ENCODE peak calls at places on chromosomes 7 and 10, in nine cellular contexts. G is H9, B is hepatocyte, S is GM23248, M is neuronal stem cell, I is fibroblast of lung, T is GM23338, F is neural progenitor cell, E is IMR-90. W is an unnamed sample.

GRCh38 chr7:110541962-110542361 is 549.0 kb upstream of the LRRN3 start:
- DNase-seq in T (no peak), S (no peak), F (no peak), I (no peak), G (no peak), B (no peak), M (no peak), E (peak), W (no peak)

GRCh38 chr10:113523071-113523470 is 29.8 kb upstream of the HABP2 start:
- DNase-seq in S (peak), E (no peak), T (no peak), I (no peak), B (no peak), F (no peak), M (no peak), G (no peak), W (no peak)

GRCh38 chr7:95691464-95691863 is 80.9 kb upstream of the DYNC1I1 start:
- DNase-seq in B (no peak), M (no peak), E (no peak), S (no peak), G (no peak), T (no peak), I (no peak), F (no peak), W (no peak)

GRCh38 chr10:3140280-3140679 is 32.3 kb downstream of the PITRM1 start:
- DNase-seq in I (no peak), G (no peak), B (no peak), M (no peak), E (no peak), T (no peak), F (no peak), S (no peak), W (no peak)

GRCh38 chr7:78450754-78451153 is 652.2 kb downstream of the PHTF2 start:
- DNase-seq in M (no peak), E (no peak), S (no peak), F (no peak), G (no peak), I (no peak), T (no peak), B (no peak), W (no peak)

GRCh38 chr7:1357601-1358271 is 101.5 kb downstream of the MICALL2 start:
- DNase-seq in T (no peak), F (no peak), I (no peak), E (no peak), B (no peak), G (no peak), M (no peak), S (peak), W (no peak)

GRCh38 chr7:115224923-115225322 is 303.0 kb downstream of the MDFIC start:
- DNase-seq in I (no peak), T (no peak), F (no peak), E (no peak), S (no peak), B (no peak), M (no peak), G (no peak), W (no peak)

GRCh38 chr10:44439436-44439835 is 54.5 kb upstream of the CXCL12 start:
- DNase-seq in T (no peak), F (no peak), I (no peak), M (no peak), S (no peak), B (no peak), G (no peak), E (no peak), W (no peak)

GRCh38 chr7:158557441-158557755 is 30.2 kb downstream of the PTPRN2 start:
- DNase-seq in M (no peak), I (no peak), F (no peak), G (no peak), T (no peak), B (no peak), S (no peak), E (no peak), W (no peak)

GRCh38 chr10:28514648-28515047 is 18.3 kb upstream of the WAC start:
- DNase-seq in I (no peak), E (no peak), B (no peak), S (no peak), M (no peak), T (no peak), F (no peak), G (no peak), W (no peak)

GRCh38 chr10:119268871-119269506 is 61.6 kb downstream of the GRK5 start:
- DNase-seq in S (no peak), B (no peak), G (no peak), T (no peak), M (no peak), I (no peak), E (peak), F (no peak), W (no peak)

GRCh38 chr7:28662236-28662635 is 249.9 kb downstream of the CREB5 start:
- DNase-seq in M (no peak), B (no peak), F (no peak), S (no peak), T (no peak), G (no peak), E (no peak), I (no peak), W (no peak)

GRCh38 chr10:125035136-125035535 is 93.2 kb downstream of the ZRANB1 start:
- DNase-seq in I (peak), G (no peak), M (no peak), T (peak), E (peak), B (no peak), F (no peak), S (peak), W (no peak)

GRCh38 chr10:71658349-71658745 is 61.2 kb downstream of the C10orf105 start:
- DNase-seq in B (no peak), S (no peak), M (no peak), G (no peak), F (peak), I (no peak), T (no peak), E (no peak), W (no peak)

GRCh38 chr10:30092151-30092790 is 32.9 kb upstream of the JCAD start:
- DNase-seq in E (peak), S (peak), F (no peak), B (no peak), M (no peak), T (no peak), I (peak), G (no peak), W (no peak)

GRCh38 chr7:29328811-29329210 is 134.2 kb downstream of the CHN2 start:
- DNase-seq in B (no peak), M (no peak), G (no peak), E (no peak), I (peak), T (no peak), S (peak), F (no peak), W (no peak)

GRCh38 chr7:140134039-140134438 is 42.7 kb downstream of the KDM7A start:
- DNase-seq in T (no peak), I (no peak), F (no peak), S (no peak), E (no peak), M (no peak), B (no peak), G (no peak), W (no peak)

GRCh38 chr10:115355162-115355760 is 262.1 kb downstream of the ATRNL1 start:
- DNase-seq in F (peak), G (peak), S (peak), E (peak), T (peak), B (peak), M (peak), I (peak), W (peak)

GRCh38 chr7:31758770-31759169 is 71.8 kb downstream of the PPP1R17 start:
- DNase-seq in E (peak), I (no peak), T (no peak), S (peak), M (no peak), G (no peak), B (no peak), F (no peak), W (no peak)

GRCh38 chr7:539731-540411 is 20.2 kb upstream of the PDGFA start:
- DNase-seq in T (no peak), S (peak), G (no peak), F (no peak), B (peak), M (no peak), E (peak), I (peak), W (no peak)

GRCh38 chr7:93036807-93037206 is 81.0 kb downstream of the SAMD9 start:
- DNase-seq in M (no peak), F (no peak), S (no peak), T (no peak), I (no peak), E (no peak), G (no peak), B (no peak), W (no peak)

DNA sequence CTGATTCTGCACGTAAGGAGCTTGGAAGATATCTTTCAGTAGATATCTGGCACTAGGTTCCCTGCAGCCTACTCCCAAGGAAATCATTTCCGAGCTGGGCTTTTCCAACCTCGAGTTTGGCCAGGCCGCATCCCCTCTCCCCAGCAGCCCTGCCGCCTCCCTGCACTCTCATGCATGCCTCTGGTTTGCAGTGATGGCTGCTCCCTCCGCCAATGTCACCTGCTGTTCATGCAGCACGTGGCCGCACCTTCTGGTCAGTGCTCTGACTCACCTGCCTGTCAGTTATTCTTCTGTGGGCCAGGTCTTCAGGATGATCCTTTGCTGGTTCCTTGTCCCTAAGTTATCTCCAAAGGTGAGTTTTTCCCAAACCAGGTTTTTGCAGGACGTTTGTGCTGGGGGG is 50.6 kb upstream of the RASGEF1A start:
- DNase-seq in F (no peak), I (no peak), S (no peak), E (no peak), T (no peak), B (no peak), G (no peak), M (no peak), W (no peak)
- H2AFZ ChIP-seq in F (no peak), I (no peak), S (no peak), E (no peak), T (peak), B (no peak), G (no peak), M (no peak), W (no peak)

DNA sequence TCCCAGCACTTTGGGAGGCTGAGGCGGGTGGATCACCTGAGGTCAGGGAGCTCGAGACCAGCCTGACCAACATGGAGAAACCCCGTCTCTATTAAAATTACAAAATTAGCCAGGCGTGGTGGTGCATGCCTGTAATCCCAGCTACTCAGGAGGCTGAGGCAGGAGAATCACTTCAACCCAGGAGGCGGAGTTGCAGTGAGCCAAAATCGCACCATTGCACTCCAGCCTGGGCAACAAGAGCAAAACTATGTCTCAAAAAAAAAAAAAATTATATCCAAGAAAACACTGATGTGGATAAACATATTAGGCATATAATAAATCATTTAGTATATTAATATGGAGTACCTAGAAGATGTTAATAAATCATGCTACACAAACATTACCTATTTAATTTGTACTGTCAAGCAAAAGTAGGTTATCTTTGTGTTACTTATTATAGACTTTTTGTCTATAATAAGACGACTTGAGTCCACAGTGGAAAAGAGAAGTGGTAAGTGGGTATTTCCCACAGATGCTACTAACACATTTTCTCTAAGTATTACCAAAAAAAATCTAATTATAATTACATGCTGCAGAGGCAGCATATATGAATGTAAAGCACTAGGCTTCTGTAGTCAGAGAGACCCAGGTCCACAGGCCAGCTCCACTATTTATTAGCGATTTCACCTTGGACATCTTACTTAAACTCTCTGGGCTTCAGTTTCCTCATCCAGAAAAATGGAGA is 34.5 kb downstream of the DNMBP start:
- DNase-seq in T (no peak), M (no peak), F (no peak), E (no peak), B (no peak), G (no peak), I (no peak), S (no peak), W (peak)
- H2AFZ ChIP-seq in T (no peak), M (no peak), F (no peak), E (no peak), B (no peak), G (no peak), I (no peak), S (no peak), W (no peak)

GRCh38 chr10:132066186-132066585 is 440 bp downstream of the JAKMIP3 start:
- DNase-seq in B (no peak), M (no peak), I (no peak), F (no peak), G (no peak), T (no peak), E (no peak), S (peak), W (no peak)
- H2AFZ ChIP-seq in B (peak), M (peak), I (peak), F (peak), G (no peak), T (peak), E (peak), S (peak), W (no peak)

GRCh38 chr7:108016841-108017775 is 14.1 kb upstream of the LAMB1 start:
- DNase-seq in M (no peak), E (peak), S (peak), I (peak), T (peak), F (no peak), G (no peak), B (peak), W (peak)
- H2AFZ ChIP-seq in M (no peak), E (no peak), S (no peak), I (no peak), T (no peak), F (no peak), G (no peak), B (no peak), W (no peak)